ENCODE peak calls at places on chromosomes 11 and 22, in six cellular contexts. U, M, G, Y, H and W are unnamed samples.

GRCh38 chr11:128757235-128757711 is 63.4 kb downstream of the FLI1 start:
- DNase-seq in U (no peak), M (no peak), G (peak), Y (no peak), H (no peak), W (peak)

GRCh38 chr11:116984186-116984585 is 114.0 kb downstream of the SIK3 start:
- DNase-seq in U (no peak), M (no peak), G (no peak), Y (no peak), H (no peak), W (no peak)

GRCh38 chr11:44530413-44531115 is 34.9 kb upstream of the CD82 start:
- DNase-seq in U (no peak), M (no peak), G (peak), Y (no peak), H (no peak), W (no peak)

GRCh38 chr11:64857485-64857884 is 13.0 kb upstream of the CDC42BPG start:
- DNase-seq in U (no peak), M (no peak), G (no peak), Y (no peak), H (no peak), W (no peak)

GRCh38 chr22:28019881-28020861 is 101.1 kb upstream of the PITPNB start:
- DNase-seq in U (peak), M (peak), G (peak), Y (peak), H (peak), W (peak)

GRCh38 chr11:130427049-130427388 is 1.4 kb downstream of the ADAMTS8 start:
- DNase-seq in U (no peak), M (no peak), G (no peak), Y (no peak), H (no peak), W (no peak)

GRCh38 chr11:71449596-71449995 is 1.4 kb upstream of the DHCR7 start:
- DNase-seq in U (no peak), M (no peak), G (no peak), Y (no peak), H (no peak), W (no peak)

GRCh38 chr11:45042560-45042959 is 91.9 kb upstream of the TP53I11 start:
- DNase-seq in U (no peak), M (no peak), G (no peak), Y (no peak), H (peak), W (no peak)

GRCh38 chr11:79465160-79465559 is 24.3 kb upstream of the TENM4 start:
- DNase-seq in U (no peak), M (no peak), G (no peak), Y (no peak), H (no peak), W (no peak)

GRCh38 chr11:19349340-19350025 is 108.7 kb upstream of the E2F8 start:
- DNase-seq in U (no peak), M (no peak), G (no peak), Y (no peak), H (no peak), W (no peak)

GRCh38 chr11:33804471-33804870 is 30.2 kb upstream of the FBXO3 start:
- DNase-seq in U (no peak), M (no peak), G (no peak), Y (no peak), H (no peak), W (no peak)

GRCh38 chr11:2569731-2570210 is 125.0 kb downstream of the KCNQ1 start:
- DNase-seq in U (peak), M (no peak), G (no peak), Y (no peak), H (no peak), W (no peak)

GRCh38 chr11:46948378-46949131 is 12.0 kb downstream of the CSTPP1 start:
- DNase-seq in U (no peak), M (no peak), G (no peak), Y (no peak), H (no peak), W (no peak)

GRCh38 chr22:48223488-48224190 is 1461.2 kb downstream of the TBC1D22A start:
- DNase-seq in U (no peak), M (no peak), G (no peak), Y (no peak), H (no peak), W (no peak)